ENCODE peak calls at places on chromosomes 2 and 18, in four cellular contexts. G is Karpas-422, P is K562, E is IMR-90. C is an unnamed sample.
A peak's percentile ranks its signal among the peaks of the same experiment; 100 is the strongest.

GRCh38 chr18:39962546-39962945 is 1992.5 kb upstream of the PIK3C3 start:
- DNase-seq in G (no peak), P (no peak), E (no peak), C (no peak)

GRCh38 chr18:26271917-26272549 is 45.8 kb downstream of the TAF4B start:
- DNase-seq in G (no peak), P (no peak), E (no peak), C (no peak)

GRCh38 chr2:85889648-85890281 is 975 bp upstream of the ST3GAL5 start:
- DNase-seq in G (no peak), P (no peak), E (no peak), C (no peak)

GRCh38 chr18:79938196-79938595 is 13.3 kb downstream of the SLC66A2 start:
- DNase-seq in G (no peak), P (no peak), E (no peak), C (no peak)

GRCh38 chr2:15800489-15801329 is 139.6 kb upstream of the MYCN start:
- DNase-seq in G (no peak), P (no peak), E (no peak), C (no peak)

GRCh38 chr2:70984576-70985282 is 6.3 kb downstream of the ANKRD53 start:
- DNase-seq in G (peak; percentile 95), P (peak; percentile 66), E (peak; percentile 37), C (peak; percentile 59)

GRCh38 chr2:109260886-109261700 is 132.1 kb downstream of the SH3RF3 start:
- DNase-seq in G (peak; percentile 61), P (peak; percentile 14), E (peak; percentile 34), C (no peak)

GRCh38 chr2:162826901-162827300 is 11.7 kb downstream of the KCNH7 start:
- DNase-seq in G (no peak), P (no peak), E (no peak), C (no peak)

GRCh38 chr18:22705328-22705727 is 227.8 kb upstream of the RBBP8 start:
- DNase-seq in G (no peak), P (no peak), E (peak; percentile 91), C (no peak)

GRCh38 chr2:136765736-136766323 is 485 bp downstream of the THSD7B start:
- DNase-seq in G (no peak), P (no peak), E (no peak), C (no peak)

GRCh38 chr2:43133708-43134570 is 92.5 kb downstream of the ZFP36L2 start:
- DNase-seq in G (no peak), P (no peak), E (no peak), C (peak; percentile 72)

GRCh38 chr2:195620499-195620898 is 36.5 kb upstream of the SLC39A10 start:
- DNase-seq in G (no peak), P (no peak), E (peak; percentile 34), C (no peak)

GRCh38 chr2:73368781-73369180 is 16.9 kb upstream of the ALMS1 start:
- DNase-seq in G (no peak), P (peak; percentile 50), E (no peak), C (no peak)

GRCh38 chr18:41126541-41127235 is 828.3 kb upstream of the PIK3C3 start:
- DNase-seq in G (no peak), P (no peak), E (peak; percentile 84), C (no peak)

GRCh38 chr18:23158058-23158457 is 22.8 kb downstream of the CABLES1 start:
- DNase-seq in G (no peak), P (no peak), E (no peak), C (no peak)

GRCh38 chr18:7281579-7281978 is 50.7 kb downstream of the LRRC30 start:
- DNase-seq in G (no peak), P (no peak), E (no peak), C (no peak)
- H2AFZ ChIP-seq in G (no peak overlapping the region), P (no peak overlapping the region), E (no peak overlapping the region), C (no peak overlapping the region)

DNA sequence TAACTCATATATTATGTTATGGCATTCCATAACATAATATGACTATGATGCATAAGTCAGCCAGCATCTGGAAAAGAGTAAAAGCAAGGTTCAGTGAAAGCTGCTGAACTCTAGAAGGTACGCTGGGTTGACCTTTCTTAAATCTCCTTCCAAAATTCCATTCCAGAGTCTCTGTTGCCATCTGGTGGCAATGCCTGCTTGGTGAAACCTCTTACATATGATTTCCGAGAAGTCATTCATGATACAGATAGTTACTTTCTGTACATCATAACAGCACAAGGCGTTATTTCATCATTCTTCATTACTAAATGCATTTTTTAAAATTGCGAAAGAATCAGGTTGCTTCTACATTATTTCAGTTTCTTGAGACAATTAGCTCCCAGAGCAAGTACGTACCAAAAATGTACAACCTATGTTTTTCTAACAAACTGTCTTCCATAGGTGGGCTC is 7.0 kb upstream of the EPG5 start:
- DNase-seq in G (peak; percentile 88), P (peak; percentile 41), E (peak; percentile 86), C (peak; percentile 59)
- H2AFZ ChIP-seq in G (no peak overlapping the region), P (peak overlapping the region; percentile 63), E (no peak overlapping the region), C (peak overlapping the region; percentile 58)

GRCh38 chr18:59822612-59823275 is 77.1 kb upstream of the PMAIP1 start:
- DNase-seq in G (no peak), P (no peak), E (no peak), C (no peak)
- H2AFZ ChIP-seq in G (no peak overlapping the region), P (no peak overlapping the region), E (no peak overlapping the region), C (no peak overlapping the region)

DNA sequence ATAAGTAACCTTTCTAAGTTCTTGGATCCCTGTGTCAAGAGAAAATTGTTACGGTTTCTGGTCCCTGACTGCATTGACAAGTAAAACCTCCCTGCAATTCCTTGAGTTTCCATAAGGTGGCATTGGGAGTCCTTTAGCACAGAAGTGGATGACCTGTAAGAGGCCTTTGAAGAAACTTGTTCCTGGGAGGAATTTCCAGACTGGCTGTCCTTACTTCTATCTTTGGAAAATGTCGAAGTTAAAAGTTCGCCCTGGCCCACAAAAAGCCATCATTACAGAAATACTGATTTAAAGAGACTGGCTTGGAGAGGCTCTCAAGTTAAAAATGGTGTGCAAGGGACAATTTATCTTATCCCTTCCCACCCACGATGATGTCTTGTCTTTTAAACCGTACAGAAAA is 218.4 kb downstream of the CDH20 start:
- DNase-seq in G (peak; percentile 79), P (peak; percentile 35), E (peak; percentile 88), C (peak; percentile 20)
- H2AFZ ChIP-seq in G (no peak overlapping the region), P (no peak overlapping the region), E (no peak overlapping the region), C (no peak overlapping the region)